ENCODE peak calls at places on chromosomes 13 and 19, in four cellular contexts. One of them, this sample, is unnamed.

GRCh38 chr13:21546372-21546771 is 57.6 kb downstream of the MICU2 start:
- DNase-seq in HepG2: no peak
- DNase-seq in A549: no peak
- DNase-seq in IMR-90: no peak
- DNase-seq in this sample: no peak

GRCh38 chr19:10238172-10238783 is 7.1 kb upstream of the S1PR2 start:
- DNase-seq in IMR-90: peak
- DNase-seq in HepG2: peak
- DNase-seq in A549: peak
- DNase-seq in this sample: no peak

GRCh38 chr13:100102042-100102441 is 13.1 kb downstream of the PCCA start:
- DNase-seq in IMR-90: no peak
- DNase-seq in HepG2: no peak
- DNase-seq in A549: no peak
- DNase-seq in this sample: no peak

GRCh38 chr13:31236211-31236786 is 36.5 kb downstream of the B3GLCT start:
- DNase-seq in A549: no peak
- DNase-seq in HepG2: peak
- DNase-seq in IMR-90: peak
- DNase-seq in this sample: peak

GRCh38 chr19:33397536-33398360 is 24.2 kb downstream of the CEBPG start:
- DNase-seq in HepG2: peak
- DNase-seq in A549: no peak
- DNase-seq in IMR-90: no peak
- DNase-seq in this sample: peak

GRCh38 chr19:9306443-9306842 is 3.2 kb downstream of the ZNF699 start:
- DNase-seq in HepG2: no peak
- DNase-seq in A549: no peak
- DNase-seq in IMR-90: peak
- DNase-seq in this sample: no peak

GRCh38 chr19:4570423-4570822 is 10.9 kb upstream of the SEMA6B start:
- DNase-seq in HepG2: no peak
- DNase-seq in A549: no peak
- DNase-seq in IMR-90: no peak
- DNase-seq in this sample: no peak

GRCh38 chr13:91358384-91358776 is 10.9 kb downstream of the MIR17HG start:
- DNase-seq in IMR-90: no peak
- DNase-seq in HepG2: no peak
- DNase-seq in A549: no peak
- DNase-seq in this sample: no peak

GRCh38 chr19:954672-955494 is 29.0 kb downstream of the ARID3A start:
- DNase-seq in IMR-90: no peak
- DNase-seq in A549: no peak
- DNase-seq in HepG2: no peak
- DNase-seq in this sample: peak

GRCh38 chr19:45146716-45147337 is 14.0 kb downstream of the NKPD1 start:
- DNase-seq in IMR-90: no peak
- DNase-seq in A549: no peak
- DNase-seq in HepG2: no peak
- DNase-seq in this sample: no peak

GRCh38 chr13:74850893-74851292 is 631.1 kb downstream of the TBC1D4 start:
- DNase-seq in A549: no peak
- DNase-seq in IMR-90: no peak
- DNase-seq in HepG2: no peak
- DNase-seq in this sample: no peak

GRCh38 chr13:74847966-74848365 is 634.0 kb downstream of the TBC1D4 start:
- DNase-seq in HepG2: no peak
- DNase-seq in A549: no peak
- DNase-seq in IMR-90: no peak
- DNase-seq in this sample: no peak
- TF ChIP-seq MAZ in HepG2: no peak
- TF ChIP-seq MAZ in A549: no peak
- TF ChIP-seq MAZ in IMR-90: no peak
- TF ChIP-seq MAZ in this sample: no peak

GRCh38 chr19:40600086-40600917 is 867 bp upstream of the LTBP4 start:
- DNase-seq in IMR-90: no peak
- DNase-seq in HepG2: no peak
- DNase-seq in A549: no peak
- DNase-seq in this sample: no peak

GRCh38 chr19:40599331-40600085 is 1.7 kb upstream of the LTBP4 start:
- DNase-seq in A549: no peak
- DNase-seq in HepG2: no peak
- DNase-seq in IMR-90: no peak
- DNase-seq in this sample: no peak

GRCh38 chr19:40598918-40599307 is 2.3 kb upstream of the LTBP4 start:
- DNase-seq in A549: no peak
- DNase-seq in HepG2: no peak
- DNase-seq in IMR-90: no peak
- DNase-seq in this sample: no peak

GRCh38 chr19:40603071-40603718 is 2.0 kb downstream of the LTBP4 start:
- DNase-seq in IMR-90: peak
- DNase-seq in A549: no peak
- DNase-seq in HepG2: peak
- DNase-seq in this sample: no peak

GRCh38 chr19:40601061-40601973 is at the start of gene LTBP4:
- DNase-seq in IMR-90: no peak
- DNase-seq in HepG2: no peak
- DNase-seq in A549: no peak
- DNase-seq in this sample: peak
- TF ChIP-seq MAZ in IMR-90: peak
- TF ChIP-seq MAZ in HepG2: no peak
- TF ChIP-seq MAZ in A549: no peak
- TF ChIP-seq MAZ in this sample: peak

GRCh38 chr13:113106053-113106452 is 462 bp downstream of the F7 start:
- DNase-seq in HepG2: no peak
- DNase-seq in A549: no peak
- DNase-seq in IMR-90: no peak
- DNase-seq in this sample: no peak
- TF ChIP-seq MAZ in HepG2: no peak
- TF ChIP-seq MAZ in A549: no peak
- TF ChIP-seq MAZ in IMR-90: no peak
- TF ChIP-seq MAZ in this sample: no peak

GRCh38 chr13:69094485-69094884 is 1013.1 kb upstream of the ATXN8OS start:
- DNase-seq in A549: no peak
- DNase-seq in IMR-90: no peak
- DNase-seq in HepG2: no peak
- DNase-seq in this sample: no peak
- TF ChIP-seq MAZ in A549: no peak
- TF ChIP-seq MAZ in IMR-90: no peak
- TF ChIP-seq MAZ in HepG2: no peak
- TF ChIP-seq MAZ in this sample: no peak

GRCh38 chr19:38989066-38989605 is 13.6 kb upstream of the FBXO17 start:
- DNase-seq in IMR-90: no peak
- DNase-seq in HepG2: no peak
- DNase-seq in A549: no peak
- DNase-seq in this sample: no peak
- TF ChIP-seq MAZ in IMR-90: no peak
- TF ChIP-seq MAZ in HepG2: no peak
- TF ChIP-seq MAZ in A549: no peak
- TF ChIP-seq MAZ in this sample: no peak

DNA sequence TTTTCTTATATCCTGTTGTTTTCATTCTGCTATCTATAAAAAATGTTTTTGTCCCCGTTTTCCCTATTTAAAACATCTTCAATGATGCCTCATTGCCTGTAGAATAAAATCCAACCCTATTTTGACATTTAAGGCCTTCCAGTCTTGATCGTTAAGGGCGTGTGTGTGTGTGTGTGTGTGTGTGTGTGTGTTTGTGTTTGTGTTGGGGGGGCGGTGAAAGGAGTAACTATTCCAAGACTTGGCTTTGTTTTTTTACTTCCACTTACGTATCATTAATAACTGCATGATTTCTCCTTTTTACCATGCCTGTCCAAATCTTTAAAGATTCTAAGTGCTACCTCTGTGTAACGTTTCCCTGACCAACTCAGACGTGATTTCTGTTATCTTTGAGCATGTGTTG is 784 bp downstream of the PIBF1 start:
- DNase-seq in A549: no peak
- DNase-seq in HepG2: no peak
- DNase-seq in IMR-90: peak
- DNase-seq in this sample: peak
- TF ChIP-seq MAZ in A549: no peak
- TF ChIP-seq MAZ in HepG2: no peak
- TF ChIP-seq MAZ in IMR-90: no peak
- TF ChIP-seq MAZ in this sample: no peak

GRCh38 chr13:44107357-44108121 is 227.8 kb downstream of the LACC1 start:
- DNase-seq in HepG2: peak
- DNase-seq in A549: no peak
- DNase-seq in IMR-90: no peak
- DNase-seq in this sample: no peak

GRCh38 chr13:44109986-44110640 is 230.4 kb downstream of the LACC1 start:
- DNase-seq in A549: peak
- DNase-seq in IMR-90: no peak
- DNase-seq in HepG2: no peak
- DNase-seq in this sample: no peak

GRCh38 chr13:44111701-44112100 is 232.0 kb downstream of the LACC1 start:
- DNase-seq in HepG2: no peak
- DNase-seq in IMR-90: no peak
- DNase-seq in A549: no peak
- DNase-seq in this sample: no peak

GRCh38 chr13:44106231-44107152 is 226.8 kb downstream of the LACC1 start:
- DNase-seq in IMR-90: no peak
- DNase-seq in A549: no peak
- DNase-seq in HepG2: no peak
- DNase-seq in this sample: no peak

DNA sequence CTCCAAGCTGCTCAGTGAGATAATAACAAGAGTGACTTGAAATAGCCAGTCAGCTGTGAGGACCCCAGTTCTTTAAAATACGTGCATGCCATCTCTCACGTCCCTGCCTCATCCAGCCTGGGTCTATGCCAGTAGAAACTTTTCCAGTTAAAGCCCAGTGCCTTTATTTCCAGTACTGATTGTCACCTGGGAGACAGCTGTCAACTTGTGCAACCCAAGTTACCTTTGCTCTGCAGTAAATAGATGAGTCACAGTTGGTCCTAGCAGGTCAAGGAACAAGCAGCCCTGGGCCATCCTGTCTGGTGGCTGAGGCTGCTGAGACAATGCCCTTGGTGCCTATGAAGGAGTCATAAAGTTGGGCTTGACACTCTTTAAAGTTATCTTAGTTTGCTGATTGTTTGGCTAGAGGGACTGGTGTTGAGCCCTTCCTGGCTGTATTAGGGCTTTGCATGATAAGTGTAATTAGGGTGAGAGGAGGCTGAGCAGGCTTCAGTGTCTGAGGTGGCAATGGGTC is 228.7 kb downstream of the LACC1 start:
- DNase-seq in HepG2: peak
- DNase-seq in IMR-90: no peak
- DNase-seq in A549: peak
- DNase-seq in this sample: no peak
- TF ChIP-seq MAZ in HepG2: no peak
- TF ChIP-seq MAZ in IMR-90: no peak
- TF ChIP-seq MAZ in A549: no peak
- TF ChIP-seq MAZ in this sample: no peak

GRCh38 chr19:42524943-42525342 is 3.3 kb downstream of the CEACAM1 start:
- DNase-seq in A549: no peak
- DNase-seq in IMR-90: no peak
- DNase-seq in HepG2: no peak
- DNase-seq in this sample: no peak
- TF ChIP-seq MAZ in A549: no peak
- TF ChIP-seq MAZ in IMR-90: no peak
- TF ChIP-seq MAZ in HepG2: no peak
- TF ChIP-seq MAZ in this sample: no peak